ENCODE peak calls at places on chromosomes 1 and 21, in six cellular contexts. Y is NCI-H1436 treated with DMSO at 0.1 percent for 48 hours; Q is HT1080; E is stimulated activated naive CD4-positive, alpha-beta T cell treated with Interleukin-2 at 50 U/mL for 16 hours; I is anterior cingulate cortex; G is brain microvascular endothelial cell. N is an unnamed sample.
A peak's percentile ranks its signal among the peaks of the same experiment; 100 is the strongest.

GRCh38 chr1:221264848-221265247 is 385.6 kb downstream of the HLX start:
- DNase-seq in Y (no peak), Q (no peak), E (no peak), I (no peak), G (no peak), N (no peak)

GRCh38 chr1:221310180-221310579 is 430.9 kb downstream of the HLX start:
- DNase-seq in Y (peak; percentile 92), Q (no peak), E (no peak), I (no peak), G (no peak), N (no peak)

GRCh38 chr1:29760165-29760564 is 523.8 kb downstream of the PTPRU start:
- DNase-seq in Y (no peak), Q (no peak), E (no peak), I (no peak), G (no peak), N (no peak)

GRCh38 chr1:241627453-241628329 is 12.5 kb downstream of the CHML start:
- DNase-seq in Y (peak; percentile 40), Q (peak; percentile 66), E (peak; percentile 18), I (no peak), G (peak; percentile 82), N (no peak)

GRCh38 chr1:31745071-31745897 is 18.9 kb downstream of the ADGRB2 start:
- DNase-seq in Y (no peak), Q (peak; percentile 64), E (peak; percentile 31), I (peak; percentile 41), G (peak; percentile 63), N (no peak)

GRCh38 chr1:55827350-55827749 is 612.2 kb upstream of the USP24 start:
- DNase-seq in Y (no peak), Q (peak; percentile 88), E (no peak), I (no peak), G (peak; percentile 95), N (no peak)

GRCh38 chr1:61310538-61310937 is 228.2 kb downstream of the NFIA start:
- DNase-seq in Y (no peak), Q (no peak), E (no peak), I (no peak), G (no peak), N (no peak)

GRCh38 chr1:36956570-36956969 is 77.7 kb downstream of the GRIK3 start:
- DNase-seq in Y (no peak), Q (no peak), E (no peak), I (no peak), G (no peak), N (no peak)

GRCh38 chr1:206128192-206128591 is 11.0 kb upstream of the AVPR1B start:
- DNase-seq in Y (no peak), Q (no peak), E (no peak), I (no peak), G (no peak), N (no peak)

GRCh38 chr1:33327587-33328325 is 6.9 kb upstream of the A3GALT2 start:
- DNase-seq in Y (no peak), Q (peak; percentile 97), E (no peak), I (no peak), G (peak; percentile 97), N (peak; percentile 19)

GRCh38 chr1:2979191-2980072 is 41.8 kb upstream of the ACTRT2 start:
- DNase-seq in Y (no peak), Q (no peak), E (no peak), I (no peak), G (no peak), N (no peak)

GRCh38 chr21:43959231-43960041 is 52.7 kb upstream of the TRAPPC10 start:
- DNase-seq in Y (no peak), Q (no peak), E (no peak), I (no peak), G (no peak), N (no peak)

N was measured in substantia nigra.